ENCODE peak calls at places on chromosomes 7 and 10, in seven cellular contexts. D is SK-N-SH, W is upper lobe of left lung, S is sigmoid colon, Y is tibial nerve, U is stomach, H is A549. G is an unnamed sample.

GRCh38 chr7:40499718-40500117 is 364.9 kb downstream of the SUGCT start:
- DNase-seq in D (no peak), W (no peak), S (no peak), Y (no peak), U (no peak), H (no peak), G (no peak)

GRCh38 chr10:121244791-121245190 is 353.5 kb downstream of the FGFR2 start:
- DNase-seq in D (no peak), W (no peak), S (no peak), Y (no peak), U (no peak), H (no peak), G (no peak)

GRCh38 chr10:69473304-69473985 is 22.2 kb downstream of the TSPAN15 start:
- DNase-seq in D (no peak), W (no peak), S (peak; percentile 80), Y (no peak), U (no peak), H (no peak), G (no peak)

GRCh38 chr10:106181491-106181890 is 983.0 kb downstream of the SORCS1 start:
- DNase-seq in D (no peak), W (no peak), S (no peak), Y (no peak), U (no peak), H (no peak), G (no peak)

GRCh38 chr7:13945670-13946069 is 43.8 kb downstream of the ETV1 start:
- DNase-seq in D (peak; percentile 72), W (no peak), S (no peak), Y (peak; percentile 42), U (no peak), H (no peak), G (no peak)

GRCh38 chr10:70491614-70492013 is 13.0 kb downstream of the PALD1 start:
- DNase-seq in D (no peak), W (no peak), S (peak; percentile 82), Y (no peak), U (no peak), H (no peak), G (no peak)

GRCh38 chr10:129958118-129958685 is 5.9 kb downstream of the EBF3 start:
- DNase-seq in D (no peak), W (no peak), S (peak; percentile 54), Y (no peak), U (no peak), H (no peak), G (no peak)

GRCh38 chr7:29146082-29146706 is at the start of gene CPVL:
- DNase-seq in D (peak; percentile 62), W (peak; percentile 89), S (peak; percentile 87), Y (peak; percentile 49), U (peak; percentile 28), H (no peak), G (peak; percentile 50)

GRCh38 chr10:78193189-78193588 is 159.5 kb downstream of the RPS24 start:
- DNase-seq in D (no peak), W (no peak), S (no peak), Y (no peak), U (no peak), H (no peak), G (no peak)

GRCh38 chr10:49766484-49766883 is 4.4 kb upstream of the OGDHL start:
- DNase-seq in D (no peak), W (no peak), S (no peak), Y (no peak), U (no peak), H (no peak), G (no peak)

GRCh38 chr10:75334720-75335119 is 66.8 kb downstream of the ZNF503 start:
- DNase-seq in D (no peak), W (no peak), S (no peak), Y (no peak), U (no peak), H (no peak), G (no peak)

GRCh38 chr10:13219685-13220670 is 14.2 kb downstream of the UCMA start:
- DNase-seq in D (no peak), W (no peak), S (peak; percentile 26), Y (no peak), U (peak; percentile 42), H (peak; percentile 56), G (no peak)

GRCh38 chr7:37109853-37110252 is 338.8 kb downstream of the ELMO1 start:
- DNase-seq in D (peak; percentile 41), W (no peak), S (no peak), Y (no peak), U (no peak), H (no peak), G (no peak)

GRCh38 chr7:116511552-116512523 is 12.3 kb downstream of the CAV2 start:
- DNase-seq in D (no peak), W (no peak), S (no peak), Y (no peak), U (no peak), H (peak; percentile 82), G (no peak)

GRCh38 chr10:63364918-63365317 is 100.9 kb downstream of the JMJD1C start:
- DNase-seq in D (no peak), W (no peak), S (no peak), Y (no peak), U (no peak), H (no peak), G (no peak)

GRCh38 chr7:99000196-99000903 is 122.0 kb downstream of the TRRAP start:
- DNase-seq in D (no peak), W (no peak), S (no peak), Y (no peak), U (no peak), H (no peak), G (no peak)

GRCh38 chr7:141043621-141044020 is 28.9 kb upstream of the MRPS33 start:
- DNase-seq in D (no peak), W (no peak), S (no peak), Y (no peak), U (no peak), H (no peak), G (no peak)

GRCh38 chr7:11830582-11831382 is 1.2 kb downstream of the THSD7A start:
- DNase-seq in D (peak; percentile 50), W (no peak), S (no peak), Y (no peak), U (no peak), H (no peak), G (no peak)

GRCh38 chr10:99328579-99329237 is 448 bp upstream of the CNNM1 start:
- DNase-seq in D (no peak), W (no peak), S (peak; percentile 67), Y (no peak), U (no peak), H (peak; percentile 81), G (no peak)

GRCh38 chr10:32367793-32368453 is 21.0 kb upstream of the EPC1 start:
- DNase-seq in D (peak; percentile 46), W (no peak), S (peak; percentile 83), Y (peak; percentile 67), U (peak; percentile 68), H (peak; percentile 73), G (peak; percentile 67)

GRCh38 chr10:34757933-34758332 is 57.2 kb downstream of the PARD3 start:
- DNase-seq in D (no peak), W (no peak), S (no peak), Y (no peak), U (no peak), H (no peak), G (no peak)

GRCh38 chr7:71414490-71414889 is 282.5 kb downstream of the GALNT17 start:
- DNase-seq in D (no peak), W (no peak), S (no peak), Y (no peak), U (no peak), H (no peak), G (peak; percentile 40)

GRCh38 chr10:7279303-7279702 is 131.5 kb downstream of the SFMBT2 start:
- DNase-seq in D (no peak), W (no peak), S (no peak), Y (no peak), U (no peak), H (no peak), G (no peak)

GRCh38 chr10:56662765-56663447 is 301.8 kb upstream of the ZWINT start:
- DNase-seq in D (no peak), W (no peak), S (no peak), Y (no peak), U (no peak), H (no peak), G (no peak)

GRCh38 chr10:78776746-78777145 is 292.0 kb upstream of the ZMIZ1 start:
- DNase-seq in D (no peak), W (no peak), S (no peak), Y (no peak), U (no peak), H (no peak), G (no peak)

GRCh38 chr7:22109761-22110160 is 164.1 kb upstream of the CDCA7L start:
- DNase-seq in D (peak; percentile 35), W (no peak), S (no peak), Y (peak; percentile 24), U (peak; percentile 51), H (peak; percentile 48), G (no peak)
- TF ChIP-seq CTCF in D (no peak), W (no peak), S (no peak), Y (no peak), U (no peak), H (no peak), G (no peak)

DNA sequence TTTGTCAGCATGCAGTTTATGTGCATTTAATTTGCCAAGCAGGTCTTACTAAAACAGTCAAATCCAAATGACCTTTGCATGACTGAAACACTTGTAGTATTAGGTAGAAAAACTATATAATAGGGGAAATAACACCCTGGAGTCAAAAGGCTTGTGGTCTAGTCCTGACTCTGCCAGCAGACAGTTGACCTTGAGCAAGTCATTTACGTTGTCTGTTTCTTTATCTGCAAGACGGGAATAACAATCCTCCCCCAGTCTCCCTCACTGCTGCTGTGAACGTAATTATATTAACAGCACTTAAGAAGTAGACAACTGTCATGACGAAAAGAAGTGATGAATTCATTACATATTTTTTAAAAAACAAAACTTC is 26.1 kb downstream of the CDK6 start:
- DNase-seq in D (no peak), W (no peak), S (no peak), Y (no peak), U (no peak), H (peak; percentile 58), G (no peak)
- TF ChIP-seq EP300 in D (no peak), W (no peak), S (no peak), Y (no peak), U (no peak), H (no peak), G (no peak)

GRCh38 chr7:30894866-30895408 is 16.7 kb upstream of the AQP1 start:
- DNase-seq in D (no peak), W (no peak), S (no peak), Y (no peak), U (no peak), H (no peak), G (no peak)
- TF ChIP-seq CTCF in D (peak; percentile 21), W (no peak), S (no peak), Y (no peak), U (no peak), H (no peak), G (no peak)

GRCh38 chr10:50896721-50897120 is 11.3 kb upstream of the A1CF start:
- DNase-seq in D (no peak), W (no peak), S (no peak), Y (no peak), U (no peak), H (no peak), G (no peak)

GRCh38 chr10:50892467-50892866 is 7.0 kb upstream of the A1CF start:
- DNase-seq in D (no peak), W (no peak), S (no peak), Y (no peak), U (no peak), H (no peak), G (no peak)

DNA sequence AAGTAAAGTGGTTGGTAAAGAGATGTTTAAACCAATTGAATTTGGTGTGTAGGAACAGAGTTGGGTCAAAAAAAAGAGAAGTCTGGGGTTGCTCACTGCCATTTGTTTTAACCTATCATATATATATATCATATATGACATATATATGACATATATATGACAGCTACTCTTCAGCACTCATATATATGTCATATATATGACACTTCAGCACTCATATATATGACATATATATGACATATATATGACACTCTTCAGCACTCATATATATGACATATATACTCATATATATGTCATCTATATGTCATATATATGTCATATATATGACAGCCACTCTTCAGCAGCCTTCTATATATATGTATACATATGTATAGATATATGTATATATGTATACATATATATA is 8.9 kb upstream of the A1CF start:
- DNase-seq in D (no peak), W (no peak), S (no peak), Y (no peak), U (no peak), H (no peak), G (no peak)
- TF ChIP-seq EP300 in D (no peak), W (no peak), S (no peak), Y (no peak), U (no peak), H (no peak), G (no peak)

G was measured in ovary.